ENCODE peak calls at places on chromosome 10, in nine cellular contexts. N is GM23338, L is PC-3, M is fibroblast of mammary gland, D is GM06990, J is lower leg skin, W is OCI-LY7, A is psoas muscle, H is fibroblast of lung. T is an unnamed sample.
A peak's percentile ranks its signal among the peaks of the same experiment; 100 is the strongest.

GRCh38 chr10:30170814-30171213 is 111.4 kb upstream of the JCAD start:
- DNase-seq in N (no peak), L (peak; percentile 55), M (peak; percentile 61), D (no peak), J (no peak), W (no peak), A (no peak), H (peak; percentile 50), T (no peak)

GRCh38 chr10:43090188-43090587 is 13.3 kb downstream of the RET start:
- DNase-seq in N (no peak), L (no peak), M (no peak), D (no peak), J (no peak), W (no peak), A (no peak), H (no peak), T (no peak)

GRCh38 chr10:15857001-15857608 is 3.2 kb downstream of the MINDY3 start:
- DNase-seq in N (no peak), L (peak; percentile 63), M (no peak), D (no peak), J (no peak), W (no peak), A (no peak), H (no peak), T (no peak)

GRCh38 chr10:110610308-110610774 is 33.8 kb upstream of the RBM20 start:
- DNase-seq in N (peak; percentile 94), L (peak; percentile 60), M (peak; percentile 49), D (no peak), J (no peak), W (peak; percentile 76), A (no peak), H (peak; percentile 56), T (peak; percentile 63)

GRCh38 chr10:49700997-49701396 is 21.5 kb downstream of the C10orf53 start:
- DNase-seq in N (peak; percentile 80), L (peak; percentile 72), M (no peak), D (no peak), J (no peak), W (no peak), A (no peak), H (no peak), T (no peak)

GRCh38 chr10:88186335-88186734 is 322.9 kb downstream of the PTEN start:
- DNase-seq in N (no peak), L (no peak), M (peak; percentile 85), D (no peak), J (no peak), W (no peak), A (no peak), H (peak; percentile 79), T (no peak)

GRCh38 chr10:89738551-89739209 is 37.3 kb downstream of the KIF20B start:
- DNase-seq in N (no peak), L (no peak), M (no peak), D (peak; percentile 24), J (no peak), W (peak; percentile 12), A (no peak), H (no peak), T (no peak)

GRCh38 chr10:102407641-102407943 is 11.0 kb downstream of the PSD start:
- DNase-seq in N (no peak), L (no peak), M (no peak), D (no peak), J (no peak), W (no peak), A (no peak), H (no peak), T (no peak)

GRCh38 chr10:48944171-48944570 is 4.5 kb upstream of the LRRC18 start:
- DNase-seq in N (no peak), L (no peak), M (no peak), D (no peak), J (peak; percentile 39), W (no peak), A (no peak), H (no peak), T (no peak)

GRCh38 chr10:110643670-110644597 is at the start of gene RBM20:
- DNase-seq in N (peak; percentile 52), L (peak; percentile 11), M (no peak), D (peak; percentile 49), J (no peak), W (no peak), A (peak; percentile 89), H (no peak), T (no peak)

GRCh38 chr10:718143-718700 is 28.8 kb upstream of the DIP2C start:
- DNase-seq in N (no peak), L (no peak), M (no peak), D (no peak), J (no peak), W (no peak), A (no peak), H (no peak), T (no peak)

GRCh38 chr10:104403625-104404024 is 50.0 kb downstream of the CFAP58 start:
- DNase-seq in N (no peak), L (no peak), M (no peak), D (no peak), J (no peak), W (no peak), A (no peak), H (no peak), T (no peak)

GRCh38 chr10:50453940-50454339 is 169.8 kb downstream of the SGMS1 start:
- DNase-seq in N (no peak), L (no peak), M (no peak), D (no peak), J (no peak), W (no peak), A (no peak), H (no peak), T (no peak)

GRCh38 chr10:63068246-63068645 is 64.9 kb upstream of the NRBF2 start:
- DNase-seq in N (no peak), L (peak; percentile 77), M (peak; percentile 53), D (no peak), J (no peak), W (no peak), A (no peak), H (peak; percentile 52), T (no peak)

GRCh38 chr10:62652114-62652513 is 152.4 kb upstream of the ADO start:
- DNase-seq in N (no peak), L (peak; percentile 97), M (peak; percentile 49), D (no peak), J (no peak), W (no peak), A (no peak), H (no peak), T (no peak)

DNA sequence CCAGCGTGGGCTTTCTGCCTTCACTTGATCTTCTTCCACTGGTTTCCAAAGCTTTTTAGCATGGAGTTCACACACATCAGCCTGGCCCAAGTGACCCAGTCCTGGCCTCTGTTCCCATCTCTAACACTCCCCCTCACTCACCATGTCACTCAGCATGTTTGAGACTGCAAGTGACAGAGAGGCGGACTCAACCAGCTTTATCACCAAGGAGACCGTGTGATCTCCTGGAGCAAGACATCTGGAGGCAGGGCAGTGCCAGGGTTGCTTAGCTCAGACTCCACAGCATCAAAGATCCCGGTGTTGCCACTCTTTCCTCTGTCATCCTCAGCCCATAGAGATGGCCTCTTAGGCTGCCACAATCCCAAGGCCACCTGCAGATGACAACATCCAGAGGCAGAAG is 39.4 kb downstream of the FAM241B start:
- DNase-seq in N (no peak), L (no peak), M (no peak), D (no peak), J (no peak), W (no peak), A (no peak), H (no peak), T (no peak)
- TF ChIP-seq CTCF in N (no peak), L (no peak), M (no peak), D (no peak), J (no peak), W (no peak), A (no peak), H (no peak), T (no peak)

DNA sequence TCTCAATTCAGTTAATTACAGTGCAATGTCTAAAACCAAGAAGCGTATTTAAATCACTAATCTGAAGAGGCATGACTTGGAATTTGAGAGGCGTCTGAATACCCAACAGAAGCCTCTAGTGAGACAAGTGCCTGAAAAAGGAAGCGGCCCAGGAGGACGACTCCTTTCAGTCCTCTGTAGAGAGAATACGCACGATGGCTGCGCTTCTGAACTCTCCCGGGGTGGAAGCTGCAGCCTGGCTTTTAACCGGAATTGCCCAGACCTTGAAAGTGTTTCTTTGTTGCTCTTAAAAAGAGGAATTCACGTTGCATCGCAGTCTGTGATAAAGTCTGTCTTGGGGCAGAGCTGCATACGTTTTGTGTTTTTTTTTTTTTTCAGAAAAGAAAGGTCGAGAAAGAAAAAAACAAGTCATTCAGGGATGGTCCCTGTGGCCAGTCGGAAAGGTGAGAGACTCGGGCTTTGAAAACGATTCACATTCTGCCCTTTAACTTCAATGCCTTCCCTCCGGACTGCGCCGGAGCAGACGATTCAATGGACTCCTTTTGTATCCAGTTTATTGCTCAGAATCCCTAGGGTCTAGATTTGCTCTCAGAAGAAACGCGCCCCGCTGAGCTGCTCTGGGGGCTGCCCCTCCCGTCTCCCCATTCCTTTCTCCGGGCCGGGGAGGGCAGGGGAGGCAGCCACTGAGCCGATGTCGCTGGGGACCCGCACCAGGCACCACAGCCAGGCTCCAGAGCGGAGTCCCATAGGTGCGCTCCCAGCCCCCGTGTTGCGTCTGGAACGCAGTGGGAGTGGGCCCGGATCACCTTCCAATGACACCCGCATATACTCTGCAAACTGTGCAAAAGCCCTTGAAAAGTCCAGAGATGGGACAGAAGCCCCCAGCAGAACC is 994 bp upstream of the PTF1A start:
- DNase-seq in N (peak; percentile 75), L (no peak), M (no peak), D (no peak), J (no peak), W (no peak), A (no peak), H (no peak), T (no peak)
- H3K4me3 ChIP-seq in N (peak overlapping the region; percentile 53), L (no peak overlapping the region), M (no peak overlapping the region), D (no peak overlapping the region), J (no peak overlapping the region), W (no peak overlapping the region), A (no peak overlapping the region), H (no peak overlapping the region), T (no peak overlapping the region)

DNA sequence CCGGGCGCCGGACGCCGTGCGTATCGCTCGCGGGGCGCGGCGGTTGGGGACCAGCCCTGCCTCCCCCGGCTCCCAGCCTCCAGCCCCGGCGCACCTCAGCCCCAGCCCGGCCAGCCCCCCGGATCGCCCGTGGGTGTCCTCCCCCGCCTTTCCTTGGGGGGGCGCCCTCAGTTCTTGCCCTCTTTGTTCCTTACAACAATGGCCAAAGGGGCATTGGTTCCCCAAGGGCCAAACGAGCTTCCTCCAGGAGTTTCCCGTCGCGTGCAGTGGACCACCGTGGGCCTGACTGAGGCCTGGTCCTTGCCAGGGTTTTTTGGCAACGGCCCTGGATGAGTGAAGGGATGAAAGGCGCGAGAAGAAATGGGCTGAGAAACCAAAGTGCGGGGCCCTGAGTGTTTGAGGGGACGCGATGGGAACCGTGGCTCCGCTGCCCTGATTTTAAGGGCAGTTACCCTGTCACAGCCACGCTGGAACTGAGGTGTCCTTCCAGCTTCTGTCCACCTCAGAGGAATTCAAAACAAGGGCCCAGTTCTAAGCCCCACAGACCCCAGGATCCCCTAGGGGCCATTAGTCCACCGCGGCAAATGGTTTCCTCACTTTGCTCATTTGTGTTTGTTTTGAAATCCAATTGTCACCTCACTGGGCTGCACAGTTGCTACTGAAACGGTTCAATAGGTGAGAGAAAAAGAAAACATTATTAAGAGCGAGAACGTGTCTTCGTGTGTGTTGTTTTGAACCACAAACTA is 1.4 kb downstream of the MACROH2A2 start:
- DNase-seq in N (peak; percentile 49), L (peak; percentile 51), M (peak; percentile 6), D (no peak), J (no peak), W (no peak), A (peak; percentile 66), H (no peak), T (no peak)
- TF ChIP-seq CTCF in N (peak; percentile 66), L (peak; percentile 79), M (peak; percentile 5), D (no peak), J (no peak), W (no peak), A (peak; percentile 25), H (no peak), T (no peak)

GRCh38 chr10:131978851-131979250 is 2.9 kb downstream of the BNIP3 start:
- DNase-seq in N (peak; percentile 48), L (no peak), M (no peak), D (no peak), J (no peak), W (no peak), A (no peak), H (no peak), T (no peak)
- H3K4me3 ChIP-seq in N (peak overlapping the region; percentile 49), L (peak overlapping the region; percentile 92), M (no peak overlapping the region), D (no peak overlapping the region), J (no peak overlapping the region), W (peak overlapping the region; percentile 83), A (peak overlapping the region; percentile 91), H (no peak overlapping the region), T (no peak overlapping the region)

T was measured in CD8-positive, alpha-beta T cell.